ENCODE peak calls at places on chromosome 10, in four cellular contexts. C, L, O and V are unnamed samples.

GRCh38 chr10:132169031-132169765 is 17.6 kb upstream of the DPYSL4 start:
- DNase-seq in O (no peak), C (peak; percentile 41), L (no peak), V (no peak)

GRCh38 chr10:124470544-124471449 is 9.2 kb downstream of the LHPP start:
- DNase-seq in O (no peak), L (no peak), C (no peak), V (no peak)

GRCh38 chr10:123669901-123670300 is 3.7 kb downstream of the GPR26 start:
- DNase-seq in L (no peak), O (no peak), C (no peak), V (no peak)

GRCh38 chr10:97024181-97025073 is 161.3 kb downstream of the SLIT1 start:
- DNase-seq in C (no peak), L (no peak), O (no peak), V (peak; percentile 46)

GRCh38 chr10:97025613-97026242 is 160.0 kb downstream of the SLIT1 start:
- DNase-seq in O (peak; percentile 48), L (no peak), C (no peak), V (peak; percentile 52)

GRCh38 chr10:29392376-29393021 is 103.6 kb downstream of the LYZL1 start:
- DNase-seq in O (no peak), L (no peak), C (no peak), V (peak; percentile 27)

GRCh38 chr10:100829103-100829870 is 83.5 kb upstream of the SLF2 start:
- DNase-seq in L (no peak), C (no peak), O (no peak), V (no peak)

GRCh38 chr10:110321869-110322620 is 17.3 kb upstream of the SMNDC1 start:
- DNase-seq in L (no peak), O (no peak), C (no peak), V (no peak)

GRCh38 chr10:44016101-44016500 is 367.4 kb upstream of the ZNF32 start:
- DNase-seq in C (no peak), O (no peak), L (no peak), V (no peak)

GRCh38 chr10:60643874-60644273 is 134.4 kb upstream of the CDK1 start:
- DNase-seq in O (no peak), L (no peak), C (no peak), V (no peak)

GRCh38 chr10:103517234-103518085 is 24.0 kb downstream of the NEURL1 start:
- DNase-seq in O (no peak), L (no peak), C (no peak), V (no peak)

GRCh38 chr10:52250562-52250961 is 63.5 kb upstream of the DKK1 start:
- DNase-seq in C (no peak), L (no peak), O (no peak), V (peak; percentile 15)